ENCODE peak calls at places on chromosomes 4 and X, in seven cellular contexts. One of them, this sample, is unnamed.

GRCh38 chrX:131366387-131366786 is 77.3 kb upstream of the IGSF1 start:
- DNase-seq in GM12892: no peak
- DNase-seq in glutamatergic neuron: no peak
- DNase-seq in T-cell: no peak
- DNase-seq in activated T-cell treated with anti-CD3 and anti-CD28 coated beads for 24 hours: no peak
- DNase-seq in cardiac muscle cell: no peak
- DNase-seq in stomach: no peak
- DNase-seq in this sample: no peak

GRCh38 chr4:162461952-162462351 is 298.2 kb upstream of the FSTL5 start:
- DNase-seq in GM12892: no peak
- DNase-seq in glutamatergic neuron: no peak
- DNase-seq in T-cell: no peak
- DNase-seq in activated T-cell treated with anti-CD3 and anti-CD28 coated beads for 24 hours: no peak
- DNase-seq in cardiac muscle cell: no peak
- DNase-seq in stomach: no peak
- DNase-seq in this sample: no peak

GRCh38 chr4:160319221-160319867 is 1216.5 kb downstream of the RAPGEF2 start:
- DNase-seq in GM12892: no peak
- DNase-seq in glutamatergic neuron: no peak
- DNase-seq in T-cell: no peak
- DNase-seq in activated T-cell treated with anti-CD3 and anti-CD28 coated beads for 24 hours: no peak
- DNase-seq in cardiac muscle cell: peak
- DNase-seq in stomach: no peak
- DNase-seq in this sample: no peak

GRCh38 chr4:16083217-16084191 is at the start of gene PROM1:
- DNase-seq in GM12892: peak
- DNase-seq in glutamatergic neuron: peak
- DNase-seq in T-cell: no peak
- DNase-seq in activated T-cell treated with anti-CD3 and anti-CD28 coated beads for 24 hours: no peak
- DNase-seq in cardiac muscle cell: no peak
- DNase-seq in stomach: peak
- DNase-seq in this sample: no peak

GRCh38 chr4:2060578-2061207 is 1.6 kb downstream of the NAT8L start:
- DNase-seq in GM12892: no peak
- DNase-seq in glutamatergic neuron: peak
- DNase-seq in T-cell: no peak
- DNase-seq in activated T-cell treated with anti-CD3 and anti-CD28 coated beads for 24 hours: no peak
- DNase-seq in cardiac muscle cell: no peak
- DNase-seq in stomach: no peak
- DNase-seq in this sample: no peak

GRCh38 chr4:88765729-88766128 is 68.1 kb upstream of the NAP1L5 start:
- DNase-seq in GM12892: no peak
- DNase-seq in glutamatergic neuron: no peak
- DNase-seq in T-cell: no peak
- DNase-seq in activated T-cell treated with anti-CD3 and anti-CD28 coated beads for 24 hours: no peak
- DNase-seq in cardiac muscle cell: peak
- DNase-seq in stomach: no peak
- DNase-seq in this sample: no peak

GRCh38 chr4:176436500-176436973 is 116.8 kb downstream of the SPCS3 start:
- DNase-seq in GM12892: no peak
- DNase-seq in glutamatergic neuron: no peak
- DNase-seq in T-cell: no peak
- DNase-seq in activated T-cell treated with anti-CD3 and anti-CD28 coated beads for 24 hours: no peak
- DNase-seq in cardiac muscle cell: peak
- DNase-seq in stomach: no peak
- DNase-seq in this sample: no peak

GRCh38 chrX:75151828-75152592 is 4.1 kb downstream of the ABCB7 start:
- DNase-seq in GM12892: no peak
- DNase-seq in glutamatergic neuron: no peak
- DNase-seq in T-cell: no peak
- DNase-seq in activated T-cell treated with anti-CD3 and anti-CD28 coated beads for 24 hours: no peak
- DNase-seq in cardiac muscle cell: peak
- DNase-seq in stomach: no peak
- DNase-seq in this sample: no peak

GRCh38 chrX:106177982-106178321 is 9.8 kb downstream of the PWWP3B start:
- DNase-seq in GM12892: no peak
- DNase-seq in glutamatergic neuron: no peak
- DNase-seq in T-cell: no peak
- DNase-seq in activated T-cell treated with anti-CD3 and anti-CD28 coated beads for 24 hours: no peak
- DNase-seq in cardiac muscle cell: peak
- DNase-seq in stomach: no peak
- DNase-seq in this sample: no peak

GRCh38 chr4:39043697-39044363 is 11.6 kb upstream of the TMEM156 start:
- DNase-seq in GM12892: no peak
- DNase-seq in glutamatergic neuron: no peak
- DNase-seq in T-cell: peak
- DNase-seq in activated T-cell treated with anti-CD3 and anti-CD28 coated beads for 24 hours: no peak
- DNase-seq in cardiac muscle cell: peak
- DNase-seq in stomach: no peak
- DNase-seq in this sample: no peak

GRCh38 chr4:93649828-93650227 is 178.7 kb upstream of the ATOH1 start:
- DNase-seq in GM12892: no peak
- DNase-seq in glutamatergic neuron: no peak
- DNase-seq in T-cell: no peak
- DNase-seq in activated T-cell treated with anti-CD3 and anti-CD28 coated beads for 24 hours: no peak
- DNase-seq in cardiac muscle cell: no peak
- DNase-seq in stomach: no peak
- DNase-seq in this sample: no peak

GRCh38 chrX:31093639-31093975 is 21.8 kb upstream of the FTHL17 start:
- DNase-seq in GM12892: no peak
- DNase-seq in glutamatergic neuron: no peak
- DNase-seq in T-cell: no peak
- DNase-seq in activated T-cell treated with anti-CD3 and anti-CD28 coated beads for 24 hours: no peak
- DNase-seq in cardiac muscle cell: no peak
- DNase-seq in stomach: no peak
- DNase-seq in this sample: no peak

This sample was measured in stimulated activated naive B cell treated with anti-CD40 and anti-IgM and Interleukin-4, amounts not matched to agents 10 μg/mL and 1 μg/mL and 100 μg/mL, for 72 hours.